ENCODE peak calls at places on chromosomes 4 and X, in six cellular contexts. O is OCI-LY7, Q is fibroblast of lung, J is Karpas-422, K is H1, R is hepatocyte. G is an unnamed sample. For H3K79me2, the result is how much of the 10 kb centered on the place peaks cover.

GRCh38 chr4:184514121-184514988 is 40.0 kb upstream of the IRF2 start:
- DNase-seq in O (no peak), R (peak), K (no peak), J (no peak), Q (peak), G (peak)

GRCh38 chr4:90990298-90990697 is 863.1 kb downstream of the CCSER1 start:
- DNase-seq in O (no peak), J (no peak), K (no peak), R (no peak), Q (no peak), G (no peak)

GRCh38 chrX:131650637-131651410 is 107.0 kb downstream of the OR13H1 start:
- DNase-seq in R (no peak), J (peak), Q (no peak), K (no peak), O (no peak), G (no peak)

GRCh38 chr4:99165978-99166377 is 21.9 kb upstream of the ADH4 start:
- DNase-seq in J (no peak), O (no peak), Q (no peak), K (no peak), R (no peak), G (no peak)

GRCh38 chr4:7073526-7074390 is 5.9 kb upstream of the GRPEL1 start:
- DNase-seq in O (peak), Q (peak), J (peak), R (peak), K (peak), G (peak)

GRCh38 chr4:8467016-8467415 is 26.4 kb downstream of the TRMT44 start:
- DNase-seq in Q (no peak), J (no peak), K (no peak), R (no peak), O (no peak), G (no peak)

GRCh38 chrX:68273887-68274286 is 159.4 kb downstream of the OPHN1 start:
- DNase-seq in R (no peak), K (no peak), O (no peak), Q (no peak), J (no peak), G (no peak)

GRCh38 chrX:153460826-153461225 is 9.6 kb downstream of the HAUS7 start:
- DNase-seq in R (peak), O (peak), K (no peak), J (peak), Q (peak), G (peak)

GRCh38 chr4:87073570-87074470 is 139.0 kb downstream of the AFF1 start:
- DNase-seq in O (peak), Q (peak), K (no peak), J (peak), R (no peak), G (no peak)

GRCh38 chr4:73172166-73172565 is 86.4 kb downstream of the ANKRD17 start:
- DNase-seq in J (no peak), Q (no peak), O (no peak), K (no peak), R (no peak), G (no peak)

GRCh38 chrX:40012800-40013682 is 84.7 kb downstream of the BCOR start:
- DNase-seq in K (peak), J (no peak), O (peak), Q (peak), R (peak), G (peak)

GRCh38 chrX:40009890-40010289 is 87.9 kb downstream of the BCOR start:
- DNase-seq in O (no peak), Q (no peak), J (no peak), K (peak), R (no peak), G (peak)

GRCh38 chrX:40012039-40012799 is 85.5 kb downstream of the BCOR start:
- DNase-seq in R (peak), O (no peak), J (no peak), K (peak), Q (peak), G (peak)

GRCh38 chrX:40010550-40011364 is 87.0 kb downstream of the BCOR start:
- DNase-seq in Q (no peak), O (no peak), K (peak), R (no peak), J (no peak), G (peak)

DNA sequence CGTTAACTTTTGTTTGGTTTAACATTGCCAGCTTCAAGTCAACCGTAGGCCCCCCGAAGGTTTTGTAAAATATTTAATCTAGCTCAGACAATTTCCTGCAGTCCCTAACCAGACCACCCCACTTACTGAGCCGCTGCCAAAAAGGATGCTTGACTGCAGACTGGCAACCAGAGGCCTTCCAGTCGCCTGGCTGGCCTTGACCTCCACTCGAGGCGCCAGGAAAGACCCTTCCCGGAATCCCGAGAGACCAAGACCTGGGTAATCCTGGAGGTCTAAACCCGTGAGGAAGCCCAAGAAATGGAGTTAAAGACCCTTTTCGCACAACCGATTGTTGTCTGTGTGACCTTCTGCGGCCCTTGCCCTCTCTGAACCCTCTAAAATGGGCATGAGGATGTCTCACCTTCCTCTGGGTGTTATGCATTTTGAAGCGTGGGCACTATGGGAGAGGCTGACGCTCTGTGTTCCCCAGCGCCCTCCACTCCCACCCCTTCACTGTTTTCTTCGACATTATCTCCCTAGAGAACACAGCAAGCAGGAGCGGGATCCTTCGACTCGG is 86.2 kb downstream of the BCOR start:
- DNase-seq in R (no peak), K (no peak), J (no peak), O (no peak), Q (no peak), G (peak)
- H3K4me2 ChIP-seq in R (peak), K (peak), J (no peak), O (no peak), Q (no peak), G (peak)

GRCh38 chr4:144185086-144185485 is 44.6 kb upstream of the GYPA start:
- DNase-seq in K (no peak), R (no peak), Q (no peak), O (no peak), J (no peak), G (no peak)

GRCh38 chr4:144190009-144190408 is 49.5 kb upstream of the GYPA start:
- DNase-seq in J (no peak), O (no peak), Q (no peak), R (no peak), K (no peak), G (no peak)

GRCh38 chr4:144183165-144183564 is 42.6 kb upstream of the GYPA start:
- DNase-seq in R (no peak), J (no peak), K (no peak), O (no peak), Q (no peak), G (no peak)

DNA sequence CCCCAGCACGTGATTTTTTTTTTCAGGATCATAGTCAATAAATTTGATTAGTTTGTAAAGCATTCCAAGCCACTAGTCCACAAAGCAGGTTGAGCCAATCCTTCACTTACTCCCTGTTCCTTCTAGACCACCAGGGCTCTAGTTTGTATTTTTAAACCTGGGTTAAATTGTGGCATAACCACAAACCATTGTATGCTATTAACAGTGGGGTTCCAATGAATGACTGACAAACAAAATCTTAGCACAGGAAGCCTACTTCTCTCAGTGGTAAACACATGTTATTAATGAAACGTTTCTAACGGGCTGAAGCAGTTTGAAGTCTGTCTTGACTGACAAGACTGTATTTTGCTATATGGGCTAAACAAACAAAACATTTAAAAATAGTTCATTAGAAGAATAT is 48.6 kb upstream of the GYPA start:
- DNase-seq in Q (no peak), K (no peak), O (no peak), J (no peak), R (no peak), G (no peak)
- H2AFZ ChIP-seq in Q (no peak), K (no peak), O (no peak), J (no peak), R (no peak), G (no peak)

GRCh38 chr4:82889287-82889686 is 1.7 kb downstream of the SEC31A start:
- DNase-seq in K (no peak), J (no peak), Q (no peak), R (peak), O (no peak), G (no peak)

GRCh38 chr4:82892467-82892802 is 1.5 kb upstream of the SEC31A start:
- DNase-seq in K (no peak), O (no peak), J (no peak), R (no peak), Q (no peak), G (no peak)

GRCh38 chr4:82891728-82892466 is 944 bp upstream of the SEC31A start:
- DNase-seq in K (no peak), J (peak), Q (no peak), O (no peak), R (peak), G (no peak)

GRCh38 chr4:82890602-82890912 is 396 bp downstream of the SEC31A start:
- DNase-seq in R (no peak), Q (no peak), O (no peak), K (no peak), J (no peak), G (no peak)

DNA sequence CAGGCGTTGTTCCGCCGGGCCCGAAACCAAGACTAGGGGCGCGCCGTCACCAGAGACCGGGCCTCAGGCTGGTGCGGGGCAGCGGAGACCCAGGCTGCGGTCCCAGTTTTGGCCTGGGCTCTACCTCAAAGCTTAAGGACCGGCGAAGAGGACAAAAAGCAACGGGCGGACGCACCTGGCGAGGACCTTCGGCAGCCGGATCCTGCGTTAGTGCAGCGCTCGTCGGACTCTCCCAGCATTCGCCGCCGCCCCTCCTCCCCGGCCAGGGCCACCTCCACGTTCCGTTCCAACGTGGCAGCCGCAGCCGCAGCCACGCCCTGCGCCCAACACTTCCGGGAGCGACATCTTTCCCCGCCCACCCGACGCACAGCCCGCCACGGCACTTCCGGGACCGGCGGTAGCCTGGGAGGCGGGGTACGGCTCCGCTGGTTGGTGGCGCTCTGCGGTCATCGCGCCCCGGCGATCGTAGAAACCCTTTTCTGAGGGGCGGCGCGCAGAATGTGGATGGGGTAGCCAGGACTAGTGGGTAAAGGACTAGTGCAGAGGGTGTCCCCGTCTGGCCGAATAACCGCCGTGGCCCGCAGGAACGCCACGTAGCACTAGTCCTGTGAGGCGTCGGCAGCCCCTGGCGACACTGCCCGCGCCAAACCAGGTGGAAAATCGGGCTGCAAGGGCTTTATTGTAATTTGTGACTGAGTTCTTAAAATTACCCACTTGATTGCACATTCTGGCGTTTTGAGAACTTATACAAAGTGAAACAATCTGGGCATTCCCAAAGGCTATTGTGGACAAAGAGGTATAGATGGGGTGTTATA is at the start of gene SEC31A:
- DNase-seq in R (peak), K (peak), O (peak), Q (peak), J (peak), G (peak)
- H3K79me2 ChIP-seq in R (half or more), K (under half), O (half or more), Q (half or more), J (half or more), G (half or more)

DNA sequence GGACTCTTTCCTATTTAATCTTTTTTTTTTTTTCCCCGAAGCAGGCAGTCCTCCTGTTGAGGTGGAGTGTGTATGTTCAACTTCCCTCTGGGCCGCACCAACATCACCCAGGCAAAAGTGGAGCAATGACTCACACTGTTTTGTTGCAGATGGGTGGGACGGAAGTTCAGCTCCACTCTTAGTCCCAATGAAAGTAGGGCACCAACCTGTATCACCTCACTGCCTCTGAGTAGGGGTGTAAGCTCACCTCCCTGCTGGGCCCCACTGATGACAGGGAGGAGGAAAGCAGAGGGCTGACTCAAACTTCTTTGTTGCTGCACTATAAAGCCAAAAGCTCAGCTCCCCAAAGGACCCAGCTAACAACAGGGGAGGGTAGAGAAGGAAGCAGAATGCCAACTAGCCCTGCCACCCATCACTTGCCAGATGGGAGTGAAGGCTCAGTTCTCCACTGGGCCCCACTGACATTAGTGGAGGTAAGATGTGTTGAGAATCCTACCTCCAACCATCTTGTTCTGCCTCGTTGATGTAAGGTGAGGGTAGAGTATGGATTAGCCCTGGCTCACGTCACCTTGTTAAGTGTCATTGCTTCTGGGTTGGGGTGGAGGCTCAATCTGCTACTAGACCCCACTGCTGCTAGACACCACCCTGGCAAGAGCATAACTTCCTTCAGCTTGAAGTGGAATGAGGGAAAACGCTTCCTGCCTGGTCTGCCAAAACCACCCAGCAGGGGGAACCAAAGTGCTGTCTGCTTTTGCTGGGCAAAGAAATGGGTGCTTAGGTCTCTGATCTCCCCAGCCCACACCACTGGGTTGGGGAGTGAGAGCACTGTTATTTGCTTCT is 14.1 kb downstream of the RPS6KA3 start:
- DNase-seq in O (peak), Q (peak), K (peak), R (peak), J (peak), G (peak)
- H3K4me2 ChIP-seq in O (no peak), Q (no peak), K (no peak), R (no peak), J (no peak), G (no peak)

DNA sequence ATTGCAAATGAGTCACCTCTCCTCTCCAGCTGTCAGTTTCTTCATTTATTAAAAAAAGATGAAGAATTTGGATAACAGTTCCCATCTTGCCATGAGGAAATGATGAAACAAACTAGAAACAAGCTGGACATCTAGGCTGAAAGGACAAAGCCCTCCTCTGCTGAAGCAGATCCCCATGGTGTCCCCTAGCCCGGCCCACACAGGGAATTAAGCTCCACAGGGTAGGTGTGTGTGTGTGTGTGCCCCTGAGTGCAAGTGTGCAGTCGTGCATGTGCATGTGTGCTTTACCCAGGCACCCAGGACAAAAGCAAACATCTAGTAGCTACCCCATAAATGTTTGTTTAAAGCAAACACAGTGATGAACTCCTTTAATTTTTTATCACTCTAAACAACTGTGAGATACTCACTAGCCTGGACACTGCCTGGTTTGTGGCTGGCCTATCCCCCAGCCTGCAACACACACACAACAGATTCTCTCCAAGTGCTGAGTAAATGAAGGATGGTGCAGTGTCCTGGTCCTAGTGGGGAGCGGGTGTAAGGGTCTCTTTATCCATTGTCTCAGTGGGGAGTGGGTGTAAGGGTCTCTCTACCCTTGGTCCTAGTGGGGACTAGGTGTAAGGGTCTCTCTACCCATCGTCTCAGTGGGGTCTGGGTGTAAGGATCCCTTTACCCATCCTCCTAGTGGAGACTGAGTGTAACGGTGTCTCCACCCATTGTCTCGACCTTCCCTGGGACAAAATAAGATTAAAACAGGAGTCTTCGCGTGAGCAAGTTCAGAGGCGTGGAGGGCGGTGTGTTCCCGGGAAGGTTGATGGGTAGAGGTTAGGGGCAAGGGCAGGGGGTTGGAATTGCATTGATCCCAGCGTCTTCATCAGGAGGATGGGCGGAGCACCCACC is 688 bp upstream of the EVC start:
- DNase-seq in O (no peak), R (peak), K (no peak), J (no peak), Q (peak), G (peak)
- H2AFZ ChIP-seq in O (no peak), R (peak), K (peak), J (no peak), Q (peak), G (peak)

GRCh38 chr4:168177546-168178149 is 85.3 kb downstream of the ANXA10 start:
- DNase-seq in Q (no peak), R (peak), K (no peak), J (no peak), O (no peak), G (no peak)

DNA sequence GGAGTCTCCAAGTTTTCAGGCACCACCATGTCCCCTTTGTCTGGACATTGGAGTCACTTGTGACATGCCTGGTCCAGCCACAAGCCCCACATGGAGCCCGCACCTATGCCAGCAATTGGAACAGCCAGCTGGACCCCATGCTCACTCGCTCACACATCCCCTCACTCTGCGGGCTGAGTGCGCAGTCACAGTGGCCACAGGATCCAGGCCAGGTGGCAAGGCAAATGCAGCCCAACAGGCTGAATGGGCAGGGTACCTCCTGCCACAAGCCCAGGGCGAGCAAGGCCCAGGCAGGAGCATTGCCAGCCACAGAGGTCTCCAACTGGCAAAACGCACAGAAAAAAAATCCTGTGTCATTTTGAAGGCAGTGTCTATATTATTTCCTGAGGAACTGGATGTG is 82.0 kb downstream of the ANXA10 start:
- DNase-seq in J (no peak), O (no peak), R (no peak), Q (no peak), K (no peak), G (no peak)
- H3K79me2 ChIP-seq in J (under half), O (under half), R (under half), Q (under half), K (under half), G (under half)

GRCh38 chr4:58761563-58761962 is 1651.4 kb upstream of the IGFBP7 start:
- DNase-seq in Q (no peak), K (no peak), J (no peak), R (no peak), O (no peak), G (no peak)
- H3K4me2 ChIP-seq in Q (no peak), K (no peak), J (no peak), R (no peak), O (no peak), G (no peak)